ENCODE peak calls at places on chromosomes 2 and 18, in five cellular contexts. One of them, this sample, is unnamed.

GRCh38 chr2:26982102-26982742 is 11.8 kb downstream of the MAPRE3 start:
- DNase-seq in HCT116: peak; percentile 36
- DNase-seq in NCI-H2081: peak; percentile 91
- DNase-seq in endodermal cell: peak; percentile 73
- DNase-seq in skeletal muscle cell: no peak
- DNase-seq in this sample: peak; percentile 60

GRCh38 chr2:207589143-207589542 is 36.1 kb downstream of the METTL21A start:
- DNase-seq in HCT116: no peak
- DNase-seq in NCI-H2081: no peak
- DNase-seq in endodermal cell: no peak
- DNase-seq in skeletal muscle cell: no peak
- DNase-seq in this sample: no peak

GRCh38 chr2:123738643-123739042 is 286.4 kb upstream of the CNTNAP5 start:
- DNase-seq in HCT116: no peak
- DNase-seq in NCI-H2081: no peak
- DNase-seq in endodermal cell: no peak
- DNase-seq in skeletal muscle cell: no peak
- DNase-seq in this sample: no peak

GRCh38 chr2:45834372-45834771 is 182.9 kb downstream of the PRKCE start:
- DNase-seq in HCT116: no peak
- DNase-seq in NCI-H2081: no peak
- DNase-seq in endodermal cell: no peak
- DNase-seq in skeletal muscle cell: no peak
- DNase-seq in this sample: no peak

GRCh38 chr2:217466799-217467198 is 536.0 kb downstream of the TNS1 start:
- DNase-seq in HCT116: no peak
- DNase-seq in NCI-H2081: no peak
- DNase-seq in endodermal cell: no peak
- DNase-seq in skeletal muscle cell: no peak
- DNase-seq in this sample: no peak

GRCh38 chr2:98394595-98395153 is 48.4 kb downstream of the CNGA3 start:
- DNase-seq in HCT116: no peak
- DNase-seq in NCI-H2081: no peak
- DNase-seq in endodermal cell: peak; percentile 15
- DNase-seq in skeletal muscle cell: no peak
- DNase-seq in this sample: no peak

GRCh38 chr18:76208632-76209308 is 286.3 kb downstream of the ZNF516 start:
- DNase-seq in HCT116: no peak
- DNase-seq in NCI-H2081: peak; percentile 87
- DNase-seq in endodermal cell: peak; percentile 68
- DNase-seq in skeletal muscle cell: no peak
- DNase-seq in this sample: no peak

GRCh38 chr18:43563780-43564179 is 286.5 kb upstream of the SYT4 start:
- DNase-seq in HCT116: no peak
- DNase-seq in NCI-H2081: peak; percentile 48
- DNase-seq in endodermal cell: peak; percentile 63
- DNase-seq in skeletal muscle cell: peak; percentile 11
- DNase-seq in this sample: no peak

GRCh38 chr2:236705295-236706114 is 135.9 kb downstream of the ACKR3 start:
- DNase-seq in HCT116: no peak
- DNase-seq in NCI-H2081: no peak
- DNase-seq in endodermal cell: no peak
- DNase-seq in skeletal muscle cell: no peak
- DNase-seq in this sample: no peak

GRCh38 chr2:241905716-241906376 is 36.3 kb downstream of the RTP5 start:
- DNase-seq in HCT116: no peak
- DNase-seq in NCI-H2081: no peak
- DNase-seq in endodermal cell: no peak
- DNase-seq in skeletal muscle cell: no peak
- DNase-seq in this sample: no peak

GRCh38 chr2:135125940-135126339 is 73.8 kb downstream of the RAB3GAP1 start:
- DNase-seq in HCT116: no peak
- DNase-seq in NCI-H2081: no peak
- DNase-seq in endodermal cell: no peak
- DNase-seq in skeletal muscle cell: no peak
- DNase-seq in this sample: no peak

GRCh38 chr18:9719421-9719981 is 11.4 kb downstream of the RAB31 start:
- DNase-seq in HCT116: peak; percentile 80
- DNase-seq in NCI-H2081: peak; percentile 30
- DNase-seq in endodermal cell: no peak
- DNase-seq in skeletal muscle cell: peak; percentile 57
- DNase-seq in this sample: no peak

GRCh38 chr18:79873449-79874110 is 75.8 kb downstream of the KCNG2 start:
- DNase-seq in HCT116: no peak
- DNase-seq in NCI-H2081: no peak
- DNase-seq in endodermal cell: peak; percentile 51
- DNase-seq in skeletal muscle cell: no peak
- DNase-seq in this sample: no peak

GRCh38 chr2:63658176-63658968 is 69.6 kb downstream of the MDH1 start:
- DNase-seq in HCT116: no peak
- DNase-seq in NCI-H2081: no peak
- DNase-seq in endodermal cell: no peak
- DNase-seq in skeletal muscle cell: peak; percentile 24
- DNase-seq in this sample: no peak

GRCh38 chr2:65252640-65253039 is 25.0 kb downstream of the ACTR2 start:
- DNase-seq in HCT116: no peak
- DNase-seq in NCI-H2081: no peak
- DNase-seq in endodermal cell: no peak
- DNase-seq in skeletal muscle cell: no peak
- DNase-seq in this sample: no peak

GRCh38 chr2:112053917-112054846 is 887 bp upstream of the TMEM87B start:
- DNase-seq in HCT116: peak; percentile 75
- DNase-seq in NCI-H2081: peak; percentile 88
- DNase-seq in endodermal cell: peak; percentile 99
- DNase-seq in skeletal muscle cell: peak; percentile 82
- DNase-seq in this sample: peak; percentile 94

This sample was measured in K562.